ENCODE peak calls at places on chromosomes 12 and 14, in five cellular contexts. F, C, L, S and O are unnamed samples.

GRCh38 chr14:100773331-100774163 is 46.9 kb downstream of the DLK1 start:
- DNase-seq in F (no peak), C (no peak), L (no peak), S (no peak), O (no peak)

GRCh38 chr12:122646568-122647220 is 56.5 kb downstream of the HCAR2 start:
- DNase-seq in F (peak), C (peak), L (no peak), S (no peak), O (peak)

GRCh38 chr14:79028281-79028680 is 858.1 kb downstream of the NRXN3 start:
- DNase-seq in F (no peak), C (no peak), L (no peak), S (no peak), O (no peak)

GRCh38 chr14:68623307-68623706 is 169.6 kb downstream of the ZFP36L1 start:
- DNase-seq in F (no peak), C (no peak), L (peak), S (no peak), O (no peak)

GRCh38 chr12:72133497-72134055 is 138.6 kb upstream of the TRHDE start:
- DNase-seq in F (peak), C (no peak), L (no peak), S (no peak), O (no peak)

GRCh38 chr14:67526676-67527459 is 6.2 kb upstream of the PLEKHH1 start:
- DNase-seq in F (peak), C (peak), L (no peak), S (peak), O (peak)

GRCh38 chr14:32007755-32008374 is 69.2 kb upstream of the ARHGAP5 start:
- DNase-seq in F (no peak), C (no peak), L (peak), S (no peak), O (no peak)

GRCh38 chr14:103646189-103646588 is 17.2 kb downstream of the KLC1 start:
- DNase-seq in F (no peak), C (no peak), L (no peak), S (no peak), O (no peak)

GRCh38 chr14:102654298-102654697 is 61.8 kb downstream of the RCOR1 start:
- DNase-seq in F (no peak), C (peak), L (no peak), S (no peak), O (peak)

GRCh38 chr14:64337901-64338615 is 43.9 kb upstream of the ESR2 start:
- DNase-seq in F (peak), C (no peak), L (peak), S (peak), O (no peak)

GRCh38 chr12:5780536-5780935 is 164.5 kb downstream of the ANO2 start:
- DNase-seq in F (no peak), C (no peak), L (peak), S (no peak), O (no peak)

GRCh38 chr14:104437703-104438102 is 141.9 kb upstream of the C14orf180 start:
- DNase-seq in F (no peak), C (no peak), L (no peak), S (no peak), O (no peak)

GRCh38 chr14:93941293-93941910 is 14.3 kb downstream of the FAM181A start:
- DNase-seq in F (peak), C (no peak), L (no peak), S (peak), O (no peak)

GRCh38 chr12:27975222-27976136 is 2.9 kb upstream of the PTHLH start:
- DNase-seq in F (no peak), C (peak), L (no peak), S (no peak), O (peak)

GRCh38 chr14:100168515-100168914 is 9.1 kb upstream of the DEGS2 start:
- DNase-seq in F (no peak), C (no peak), L (no peak), S (no peak), O (no peak)

GRCh38 chr14:32524609-32525391 is 195.7 kb downstream of the AKAP6 start:
- DNase-seq in F (peak), C (no peak), L (no peak), S (no peak), O (no peak)

GRCh38 chr12:115528466-115528865 is 749.0 kb downstream of the MED13L start:
- DNase-seq in F (no peak), C (no peak), L (no peak), S (no peak), O (no peak)

GRCh38 chr12:42504049-42504448 is 85.5 kb downstream of the PRICKLE1 start:
- DNase-seq in F (peak), C (no peak), L (no peak), S (no peak), O (no peak)

GRCh38 chr12:90280564-90281058 is 572.0 kb upstream of the ATP2B1 start:
- DNase-seq in F (no peak), C (peak), L (no peak), S (no peak), O (peak)

GRCh38 chr12:120668091-120668796 is 18.7 kb upstream of the MLEC start:
- DNase-seq in F (no peak), C (no peak), L (no peak), S (no peak), O (no peak)

GRCh38 chr12:31859232-31859977 is 99.8 kb upstream of the RESF1 start:
- DNase-seq in F (no peak), C (peak), L (no peak), S (no peak), O (peak)

GRCh38 chr14:105491366-105492006 is 440 bp downstream of the TEDC1 start:
- DNase-seq in F (peak), C (peak), L (no peak), S (no peak), O (peak)

GRCh38 chr14:94767321-94767878 is 2.5 kb downstream of the GSC start:
- DNase-seq in F (no peak), C (no peak), L (no peak), S (no peak), O (no peak)

GRCh38 chr14:41389355-41389754 is 217.3 kb upstream of the LRFN5 start:
- DNase-seq in F (no peak), C (no peak), L (no peak), S (no peak), O (no peak)

GRCh38 chr12:114993202-114993601 is 309.2 kb upstream of the TBX3 start:
- DNase-seq in F (no peak), C (no peak), L (no peak), S (no peak), O (no peak)

GRCh38 chr12:130280226-130280625 is 57.5 kb upstream of the PIWIL1 start:
- DNase-seq in F (no peak), C (no peak), L (no peak), S (no peak), O (no peak)

GRCh38 chr12:27333311-27334009 is 824 bp downstream of the BMAL2 start:
- DNase-seq in F (peak), C (peak), L (no peak), S (no peak), O (peak)

GRCh38 chr14:104729835-104730181 is 5.8 kb downstream of the ADSS1 start:
- DNase-seq in F (no peak), C (no peak), L (no peak), S (no peak), O (no peak)

GRCh38 chr12:4268549-4269181 is 4.9 kb upstream of the CCND2 start:
- DNase-seq in F (no peak), C (no peak), L (no peak), S (no peak), O (no peak)

GRCh38 chr12:104610513-104611235 is 153.9 kb downstream of the CHST11 start:
- DNase-seq in F (no peak), C (no peak), L (no peak), S (no peak), O (no peak)

GRCh38 chr12:78793491-78793890 is 71.1 kb upstream of the SYT1 start:
- DNase-seq in F (no peak), C (no peak), L (no peak), S (no peak), O (no peak)

GRCh38 chr12:121170581-121171260 is 38.0 kb downstream of the P2RX7 start:
- DNase-seq in F (peak), C (no peak), L (no peak), S (no peak), O (no peak)